ENCODE peak calls at places on chromosome 1, in five cellular contexts. Q, Y, D, R and J are unnamed samples.

GRCh38 chr1:88763649-88764406 is 79.8 kb downstream of the PKN2 start:
- DNase-seq in Q (no peak), Y (peak; percentile 61), D (no peak), R (no peak), J (no peak)

GRCh38 chr1:226411619-226412018 is 3.7 kb upstream of the PARP1 start:
- DNase-seq in Q (no peak), Y (no peak), D (no peak), R (no peak), J (no peak)

GRCh38 chr1:58592521-58593134 is 15.6 kb upstream of the TACSTD2 start:
- DNase-seq in Q (no peak), Y (peak; percentile 87), D (no peak), R (peak; percentile 97), J (no peak)

GRCh38 chr1:41742219-41742618 is 176.5 kb downstream of the HIVEP3 start:
- DNase-seq in Q (no peak), Y (peak; percentile 92), D (no peak), R (no peak), J (no peak)

GRCh38 chr1:24558902-24559791 is 3.3 kb downstream of the NCMAP start:
- DNase-seq in Q (no peak), Y (peak; percentile 85), D (no peak), R (no peak), J (no peak)

GRCh38 chr1:233359431-233359830 is 31.9 kb downstream of the MAP3K21 start:
- DNase-seq in Q (no peak), Y (no peak), D (no peak), R (no peak), J (no peak)

GRCh38 chr1:34167091-34167788 is 2.2 kb upstream of the CSMD2 start:
- DNase-seq in Q (no peak), Y (no peak), D (no peak), R (no peak), J (no peak)

GRCh38 chr1:11880911-11881748 is 22.4 kb upstream of the NPPB start:
- DNase-seq in Q (no peak), Y (no peak), D (no peak), R (no peak), J (no peak)